ENCODE peak calls at places on chromosomes 5 and 9, in eight cellular contexts. J, B, V, N, Q, C, D and M are unnamed samples. For H3K4me1, the result is how much of the 10 kb centered on the place peaks cover.

GRCh38 chr9:114238919-114239879 is 83.7 kb upstream of the ORM1 start:
- DNase-seq in J (no peak), B (peak), V (no peak), N (peak), Q (peak), C (no peak), D (peak), M (no peak)

GRCh38 chr5:76838481-76839261 is 11.1 kb upstream of the S100Z start:
- DNase-seq in J (no peak), B (no peak), V (no peak), N (peak), Q (peak), C (no peak), D (no peak), M (no peak)

GRCh38 chr5:131610198-131611063 is 24.6 kb downstream of the RAPGEF6 start:
- DNase-seq in J (no peak), B (peak), V (no peak), N (peak), Q (peak), C (no peak), D (peak), M (peak)

GRCh38 chr9:129881547-129882324 is 46.5 kb downstream of the USP20 start:
- DNase-seq in J (no peak), B (no peak), V (no peak), N (no peak), Q (no peak), C (no peak), D (no peak), M (no peak)

GRCh38 chr5:141630570-141631140 is 6.0 kb downstream of the HDAC3 start:
- DNase-seq in J (no peak), B (no peak), V (peak), N (no peak), Q (no peak), C (no peak), D (no peak), M (no peak)

GRCh38 chr5:123966781-123967180 is 454.8 kb downstream of the CSNK1G3 start:
- DNase-seq in J (no peak), B (no peak), V (no peak), N (no peak), Q (no peak), C (no peak), D (no peak), M (no peak)

GRCh38 chr9:899440-900184 is 58.1 kb downstream of the DMRT1 start:
- DNase-seq in J (peak), B (no peak), V (no peak), N (no peak), Q (no peak), C (no peak), D (no peak), M (no peak)

GRCh38 chr5:157485811-157486739 is 26.1 kb downstream of the NIPAL4 start:
- DNase-seq in J (no peak), B (no peak), V (no peak), N (no peak), Q (no peak), C (no peak), D (no peak), M (no peak)

GRCh38 chr9:106920701-106921283 is 57.8 kb downstream of the ZNF462 start:
- DNase-seq in J (peak), B (no peak), V (no peak), N (peak), Q (peak), C (no peak), D (no peak), M (peak)

GRCh38 chr9:109418827-109419226 is 79.3 kb downstream of the PTPN3 start:
- DNase-seq in J (peak), B (no peak), V (no peak), N (no peak), Q (no peak), C (no peak), D (no peak), M (no peak)

GRCh38 chr5:58108507-58108906 is 351.4 kb downstream of the PLK2 start:
- DNase-seq in J (no peak), B (no peak), V (no peak), N (no peak), Q (no peak), C (no peak), D (no peak), M (no peak)

GRCh38 chr5:54743997-54744788 is 226.6 kb downstream of the SNX18 start:
- DNase-seq in J (no peak), B (peak), V (no peak), N (peak), Q (peak), C (no peak), D (no peak), M (peak)

GRCh38 chr9:20319641-20320337 is 302.5 kb downstream of the MLLT3 start:
- DNase-seq in J (no peak), B (peak), V (no peak), N (peak), Q (peak), C (no peak), D (no peak), M (peak)

GRCh38 chr9:121863931-121864330 is 212.5 kb downstream of the DAB2IP start:
- DNase-seq in J (no peak), B (no peak), V (no peak), N (no peak), Q (peak), C (no peak), D (no peak), M (no peak)

GRCh38 chr5:76367623-76368366 is 35.3 kb upstream of the IQGAP2 start:
- DNase-seq in J (no peak), B (peak), V (no peak), N (no peak), Q (peak), C (no peak), D (no peak), M (peak)

GRCh38 chr5:34499001-34499734 is 157.0 kb upstream of the RAI14 start:
- DNase-seq in J (no peak), B (peak), V (peak), N (peak), Q (peak), C (no peak), D (no peak), M (peak)

GRCh38 chr5:61048534-61048933 is 103.5 kb downstream of the NDUFAF2 start:
- DNase-seq in J (no peak), B (no peak), V (no peak), N (peak), Q (peak), C (no peak), D (no peak), M (peak)

GRCh38 chr5:181045316-181045715 is 5.2 kb downstream of the BTNL9 start:
- DNase-seq in J (no peak), B (no peak), V (no peak), N (no peak), Q (no peak), C (no peak), D (no peak), M (no peak)

GRCh38 chr5:3599283-3600105 is 3.9 kb downstream of the IRX1 start:
- DNase-seq in J (no peak), B (no peak), V (no peak), N (no peak), Q (no peak), C (no peak), D (no peak), M (peak)

GRCh38 chr9:123651273-123651672 is 278.7 kb downstream of the DENND1A start:
- DNase-seq in J (no peak), B (no peak), V (no peak), N (no peak), Q (no peak), C (no peak), D (no peak), M (no peak)

GRCh38 chr5:137619191-137619870 is 116.6 kb downstream of the KLHL3 start:
- DNase-seq in J (no peak), B (peak), V (peak), N (peak), Q (peak), C (peak), D (no peak), M (peak)

GRCh38 chr5:10695055-10695649 is 65.9 kb downstream of the DAP start:
- DNase-seq in J (peak), B (peak), V (peak), N (peak), Q (peak), C (peak), D (peak), M (peak)

GRCh38 chr5:180366303-180366702 is 13.2 kb upstream of the GFPT2 start:
- DNase-seq in J (no peak), B (no peak), V (peak), N (no peak), Q (no peak), C (no peak), D (no peak), M (no peak)

GRCh38 chr5:119333421-119333851 is 22.4 kb upstream of the TNFAIP8 start:
- DNase-seq in J (no peak), B (peak), V (no peak), N (no peak), Q (peak), C (no peak), D (no peak), M (peak)

GRCh38 chr9:82140471-82140870 is 151.9 kb downstream of the SPATA31D1 start:
- DNase-seq in J (no peak), B (peak), V (no peak), N (no peak), Q (no peak), C (no peak), D (no peak), M (peak)

GRCh38 chr5:9316041-9316440 is 229.8 kb downstream of the SEMA5A start:
- DNase-seq in J (no peak), B (peak), V (no peak), N (no peak), Q (no peak), C (no peak), D (no peak), M (no peak)

GRCh38 chr5:113043491-113043931 is 66.9 kb downstream of the DCP2 start:
- DNase-seq in J (no peak), B (no peak), V (peak), N (peak), Q (no peak), C (peak), D (no peak), M (no peak)

GRCh38 chr9:97293207-97293721 is 14.2 kb upstream of the CCDC180 start:
- DNase-seq in J (no peak), B (no peak), V (no peak), N (peak), Q (peak), C (peak), D (no peak), M (no peak)

GRCh38 chr5:149186506-149186905 is 45.2 kb downstream of the ABLIM3 start:
- DNase-seq in J (no peak), B (no peak), V (no peak), N (no peak), Q (no peak), C (no peak), D (no peak), M (no peak)

GRCh38 chr5:81080809-81081460 is 120.8 kb downstream of the RASGRF2 start:
- DNase-seq in J (no peak), B (no peak), V (no peak), N (no peak), Q (no peak), C (no peak), D (no peak), M (no peak)

GRCh38 chr9:105246656-105247162 is 2.3 kb downstream of the SLC44A1 start:
- DNase-seq in J (no peak), B (no peak), V (no peak), N (no peak), Q (no peak), C (no peak), D (no peak), M (no peak)

GRCh38 chr9:17623965-17624364 is 45.1 kb downstream of the SH3GL2 start:
- DNase-seq in J (no peak), B (no peak), V (no peak), N (no peak), Q (no peak), C (no peak), D (no peak), M (no peak)

GRCh38 chr5:8058626-8059180 is 189.8 kb downstream of the MTRR start:
- DNase-seq in J (no peak), B (no peak), V (no peak), N (no peak), Q (no peak), C (no peak), D (no peak), M (no peak)

GRCh38 chr5:95938355-95938754 is 23.3 kb downstream of the ELL2 start:
- DNase-seq in J (no peak), B (no peak), V (no peak), N (no peak), Q (no peak), C (no peak), D (no peak), M (no peak)

GRCh38 chr9:4691794-4692193 is 12.4 kb downstream of the CDC37L1 start:
- DNase-seq in J (no peak), B (no peak), V (no peak), N (no peak), Q (peak), C (no peak), D (no peak), M (no peak)

GRCh38 chr9:113863345-113863744 is 12.8 kb upstream of the ZNF618 start:
- DNase-seq in J (no peak), B (no peak), V (no peak), N (no peak), Q (no peak), C (no peak), D (no peak), M (no peak)

GRCh38 chr5:178307266-178308045 is 74.9 kb upstream of the PHYKPL start:
- DNase-seq in J (no peak), B (no peak), V (no peak), N (no peak), Q (no peak), C (peak), D (no peak), M (no peak)

GRCh38 chr9:98640394-98640793 is 68.3 kb downstream of the GABBR2 start:
- DNase-seq in J (no peak), B (peak), V (peak), N (no peak), Q (no peak), C (no peak), D (no peak), M (no peak)

GRCh38 chr5:59157001-59157527 is 574.2 kb downstream of the RAB3C start:
- DNase-seq in J (no peak), B (no peak), V (no peak), N (peak), Q (no peak), C (no peak), D (no peak), M (no peak)

DNA sequence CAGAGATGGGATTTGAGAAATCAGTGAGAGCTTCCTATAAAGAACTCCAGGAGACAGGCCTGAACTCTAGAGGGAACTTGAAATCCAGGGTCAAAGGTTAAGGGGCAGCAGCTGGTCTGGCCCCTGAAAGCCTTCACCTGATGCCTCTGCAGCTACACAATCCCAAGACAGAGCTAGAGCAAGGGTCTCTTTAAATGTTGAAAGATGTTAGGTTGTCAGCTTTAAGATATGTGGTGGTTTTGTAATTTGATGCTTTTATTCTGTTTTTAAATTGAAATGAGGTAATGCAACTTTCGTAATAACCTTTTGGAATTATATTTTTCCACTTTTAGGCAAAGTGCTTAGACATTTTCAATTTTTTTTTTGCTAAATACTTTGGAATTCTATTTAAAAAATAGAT is 2.4 kb downstream of the SOWAHA start:
- DNase-seq in J (no peak), B (no peak), V (no peak), N (peak), Q (peak), C (no peak), D (no peak), M (no peak)
- H3K4me1 ChIP-seq in J (under half), B (under half), V (under half), N (under half), Q (under half), C (under half), D (under half), M (under half)

DNA sequence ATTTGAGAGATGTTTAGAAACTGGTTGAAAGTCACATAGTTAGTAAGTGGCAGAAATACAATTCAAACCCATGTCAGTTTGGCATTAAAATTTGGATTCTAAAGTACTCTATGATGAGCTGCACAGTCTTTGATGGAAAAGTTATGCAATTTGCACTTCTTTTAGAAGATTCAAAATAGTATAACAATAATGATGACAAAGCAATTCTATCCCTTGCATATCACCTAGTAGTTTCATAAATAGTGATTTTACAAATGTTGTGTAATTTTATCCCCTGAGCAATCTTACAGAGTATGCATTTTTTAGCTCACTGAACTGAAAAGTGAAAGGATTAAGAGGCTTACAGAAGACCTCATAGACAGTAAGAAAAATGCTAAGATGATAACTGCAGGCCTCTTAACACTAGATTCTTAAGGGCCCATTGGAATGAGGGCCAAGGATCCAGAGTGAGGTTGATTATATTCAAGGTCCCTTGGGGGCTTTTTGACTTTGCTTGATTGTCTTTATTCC is 3.7 kb downstream of the C5orf46 start:
- DNase-seq in J (no peak), B (peak), V (no peak), N (no peak), Q (peak), C (no peak), D (no peak), M (no peak)
- H3K4me1 ChIP-seq in J (under half), B (under half), V (under half), N (under half), Q (under half), C (under half), D (under half), M (under half)

DNA sequence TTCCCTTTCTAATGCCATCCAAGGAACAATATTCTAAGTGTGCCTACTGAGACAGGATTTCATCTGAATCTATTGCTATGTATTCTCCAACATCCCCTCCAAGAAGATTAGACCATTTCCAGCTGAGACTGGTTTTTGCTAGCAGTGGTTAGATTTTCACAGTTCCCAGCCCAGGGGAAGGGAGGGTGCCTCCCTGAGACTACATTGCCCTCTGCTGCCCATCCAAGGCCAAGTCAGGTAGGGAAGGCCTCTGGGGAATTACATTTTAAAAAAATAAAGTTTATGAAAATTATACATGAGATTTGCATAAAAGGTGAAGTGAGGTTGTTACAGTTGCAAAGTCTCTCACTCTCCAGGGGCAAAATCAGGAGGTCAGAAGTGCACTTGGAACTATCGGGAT is 28.0 kb upstream of the SYK start:
- DNase-seq in J (no peak), B (peak), V (no peak), N (no peak), Q (no peak), C (no peak), D (no peak), M (peak)
- H3K4me1 ChIP-seq in J (under half), B (under half), V (under half), N (under half), Q (under half), C (under half), D (under half), M (under half)

DNA sequence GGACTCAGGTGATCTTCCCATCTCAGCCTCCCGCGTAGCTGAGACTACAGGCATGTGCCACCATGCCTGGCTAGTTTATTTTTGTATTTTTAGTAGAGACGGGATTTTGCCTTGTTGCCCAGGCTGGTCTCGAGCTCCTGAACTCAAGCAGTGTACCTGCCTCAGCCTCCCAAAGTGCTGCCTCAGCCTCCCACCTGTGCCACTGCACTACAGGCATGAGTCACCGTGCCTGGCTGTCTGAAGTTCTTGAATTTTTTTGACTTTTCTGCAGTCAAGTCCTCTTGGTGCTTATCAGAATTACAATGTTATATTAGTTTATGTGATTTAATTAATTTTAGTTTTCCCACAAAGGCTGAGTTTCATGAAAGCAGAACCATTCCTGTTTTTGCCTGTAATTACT is 9.8 kb downstream of the SPIN1 start:
- DNase-seq in J (no peak), B (peak), V (no peak), N (no peak), Q (no peak), C (no peak), D (no peak), M (no peak)
- H3K4me1 ChIP-seq in J (under half), B (under half), V (under half), N (under half), Q (under half), C (under half), D (under half), M (under half)

DNA sequence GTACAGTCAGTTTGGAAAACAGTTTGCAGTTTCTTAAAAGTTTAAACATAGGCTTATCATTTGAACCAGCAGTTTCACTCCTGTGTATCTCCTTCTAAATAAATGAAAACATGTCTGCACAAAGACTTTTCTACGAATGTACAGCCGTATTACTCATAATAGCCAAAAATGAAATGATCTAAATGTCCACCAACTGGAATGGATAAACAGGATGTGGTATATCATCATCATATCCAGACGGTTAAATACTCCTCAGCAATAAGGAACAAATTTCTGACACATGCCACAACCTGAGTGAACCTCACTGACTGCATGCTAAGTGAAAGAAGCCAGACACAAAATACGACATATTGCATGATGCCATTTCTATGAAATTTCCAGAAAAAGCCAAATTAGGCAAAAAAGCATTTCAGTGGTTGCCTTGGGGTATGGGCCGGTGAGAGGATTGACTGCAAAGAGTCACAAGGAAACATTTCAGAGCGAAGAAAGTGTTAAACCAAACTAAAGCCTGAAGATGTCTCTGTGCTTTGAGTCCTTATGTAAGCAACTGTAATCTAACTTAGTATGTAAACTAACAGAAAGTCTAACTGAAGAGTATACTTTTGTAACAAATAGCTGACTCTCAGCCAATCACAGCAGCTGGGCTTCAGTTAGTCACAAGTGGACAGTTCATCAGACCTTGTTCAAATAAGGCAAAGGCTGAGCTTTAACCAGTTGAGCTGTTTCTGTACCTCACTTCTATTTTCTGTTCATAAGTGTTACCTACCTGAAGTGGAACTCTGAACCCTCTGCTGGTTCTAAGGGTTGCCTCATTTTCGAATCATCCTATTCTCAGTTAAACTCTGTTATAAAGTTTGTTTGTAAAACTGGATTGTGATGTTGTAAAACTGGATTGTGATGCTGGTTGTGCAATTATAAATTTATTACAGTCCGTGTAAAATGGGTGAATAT is 65.2 kb downstream of the TRIO start:
- DNase-seq in J (no peak), B (peak), V (no peak), N (peak), Q (peak), C (no peak), D (no peak), M (peak)
- H3K4me1 ChIP-seq in J (under half), B (under half), V (under half), N (under half), Q (under half), C (under half), D (half or more), M (half or more)